ENCODE peak calls at places on chromosome 11, in seven cellular contexts. One of them, this sample, is unnamed.

GRCh38 chr11:33690290-33691050 is 10.2 kb downstream of the C11orf91 start:
- DNase-seq in Caco-2: no peak
- DNase-seq in stimulated activated CD8-positive, alpha-beta memory T cell treated with anti-CD3 and anti-CD28 coated beads, Interleukin-7, amount 100 ng/mL, for 24 hours: no peak
- DNase-seq in activated effector memory CD4-positive, alpha-beta T cell treated with anti-CD3 and anti-CD28 coated beads, Interleukin-2, amount 50 U/mL, for 16 hours: no peak
- DNase-seq in NCI-H345: no peak
- DNase-seq in activated CD8-positive, alpha-beta memory T cell treated with anti-CD3 and anti-CD28 coated beads for 4 hours: no peak
- DNase-seq in SW 1271: peak
- DNase-seq in this sample: no peak

GRCh38 chr11:69499946-69500284 is 18.5 kb downstream of the LINC01488 start:
- DNase-seq in activated CD8-positive, alpha-beta memory T cell treated with anti-CD3 and anti-CD28 coated beads for 4 hours: no peak
- DNase-seq in NCI-H345: no peak
- DNase-seq in stimulated activated CD8-positive, alpha-beta memory T cell treated with anti-CD3 and anti-CD28 coated beads, Interleukin-7, amount 100 ng/mL, for 24 hours: no peak
- DNase-seq in SW 1271: no peak
- DNase-seq in Caco-2: no peak
- DNase-seq in activated effector memory CD4-positive, alpha-beta T cell treated with anti-CD3 and anti-CD28 coated beads, Interleukin-2, amount 50 U/mL, for 16 hours: no peak
- DNase-seq in this sample: no peak

GRCh38 chr11:94171693-94172440 is 43.2 kb downstream of the PANX1 start:
- DNase-seq in SW 1271: peak
- DNase-seq in Caco-2: no peak
- DNase-seq in activated CD8-positive, alpha-beta memory T cell treated with anti-CD3 and anti-CD28 coated beads for 4 hours: no peak
- DNase-seq in NCI-H345: no peak
- DNase-seq in stimulated activated CD8-positive, alpha-beta memory T cell treated with anti-CD3 and anti-CD28 coated beads, Interleukin-7, amount 100 ng/mL, for 24 hours: no peak
- DNase-seq in activated effector memory CD4-positive, alpha-beta T cell treated with anti-CD3 and anti-CD28 coated beads, Interleukin-2, amount 50 U/mL, for 16 hours: peak
- DNase-seq in this sample: peak

GRCh38 chr11:85725510-85726258 is 39.7 kb upstream of the CCDC89 start:
- DNase-seq in stimulated activated CD8-positive, alpha-beta memory T cell treated with anti-CD3 and anti-CD28 coated beads, Interleukin-7, amount 100 ng/mL, for 24 hours: no peak
- DNase-seq in activated effector memory CD4-positive, alpha-beta T cell treated with anti-CD3 and anti-CD28 coated beads, Interleukin-2, amount 50 U/mL, for 16 hours: no peak
- DNase-seq in Caco-2: no peak
- DNase-seq in SW 1271: peak
- DNase-seq in NCI-H345: no peak
- DNase-seq in activated CD8-positive, alpha-beta memory T cell treated with anti-CD3 and anti-CD28 coated beads for 4 hours: no peak
- DNase-seq in this sample: no peak

GRCh38 chr11:9906043-9906791 is 242.3 kb downstream of the SWAP70 start:
- DNase-seq in activated effector memory CD4-positive, alpha-beta T cell treated with anti-CD3 and anti-CD28 coated beads, Interleukin-2, amount 50 U/mL, for 16 hours: no peak
- DNase-seq in stimulated activated CD8-positive, alpha-beta memory T cell treated with anti-CD3 and anti-CD28 coated beads, Interleukin-7, amount 100 ng/mL, for 24 hours: no peak
- DNase-seq in Caco-2: peak
- DNase-seq in SW 1271: peak
- DNase-seq in NCI-H345: no peak
- DNase-seq in activated CD8-positive, alpha-beta memory T cell treated with anti-CD3 and anti-CD28 coated beads for 4 hours: no peak
- DNase-seq in this sample: no peak

GRCh38 chr11:6622261-6623171 is 3.3 kb upstream of the TPP1 start:
- DNase-seq in stimulated activated CD8-positive, alpha-beta memory T cell treated with anti-CD3 and anti-CD28 coated beads, Interleukin-7, amount 100 ng/mL, for 24 hours: no peak
- DNase-seq in SW 1271: no peak
- DNase-seq in activated CD8-positive, alpha-beta memory T cell treated with anti-CD3 and anti-CD28 coated beads for 4 hours: no peak
- DNase-seq in Caco-2: no peak
- DNase-seq in activated effector memory CD4-positive, alpha-beta T cell treated with anti-CD3 and anti-CD28 coated beads, Interleukin-2, amount 50 U/mL, for 16 hours: peak
- DNase-seq in NCI-H345: no peak
- DNase-seq in this sample: peak

GRCh38 chr11:113991170-113991569 is 16.3 kb downstream of the HTR3A start:
- DNase-seq in stimulated activated CD8-positive, alpha-beta memory T cell treated with anti-CD3 and anti-CD28 coated beads, Interleukin-7, amount 100 ng/mL, for 24 hours: no peak
- DNase-seq in activated effector memory CD4-positive, alpha-beta T cell treated with anti-CD3 and anti-CD28 coated beads, Interleukin-2, amount 50 U/mL, for 16 hours: no peak
- DNase-seq in Caco-2: peak
- DNase-seq in activated CD8-positive, alpha-beta memory T cell treated with anti-CD3 and anti-CD28 coated beads for 4 hours: no peak
- DNase-seq in SW 1271: no peak
- DNase-seq in NCI-H345: no peak
- DNase-seq in this sample: no peak

GRCh38 chr11:112962854-112963367 is 1.7 kb downstream of the NCAM1 start:
- DNase-seq in NCI-H345: peak
- DNase-seq in stimulated activated CD8-positive, alpha-beta memory T cell treated with anti-CD3 and anti-CD28 coated beads, Interleukin-7, amount 100 ng/mL, for 24 hours: no peak
- DNase-seq in activated effector memory CD4-positive, alpha-beta T cell treated with anti-CD3 and anti-CD28 coated beads, Interleukin-2, amount 50 U/mL, for 16 hours: no peak
- DNase-seq in activated CD8-positive, alpha-beta memory T cell treated with anti-CD3 and anti-CD28 coated beads for 4 hours: no peak
- DNase-seq in SW 1271: peak
- DNase-seq in Caco-2: no peak
- DNase-seq in this sample: peak

GRCh38 chr11:28420099-28420498 is 311.9 kb downstream of the METTL15 start:
- DNase-seq in SW 1271: no peak
- DNase-seq in NCI-H345: no peak
- DNase-seq in activated effector memory CD4-positive, alpha-beta T cell treated with anti-CD3 and anti-CD28 coated beads, Interleukin-2, amount 50 U/mL, for 16 hours: no peak
- DNase-seq in Caco-2: no peak
- DNase-seq in stimulated activated CD8-positive, alpha-beta memory T cell treated with anti-CD3 and anti-CD28 coated beads, Interleukin-7, amount 100 ng/mL, for 24 hours: no peak
- DNase-seq in activated CD8-positive, alpha-beta memory T cell treated with anti-CD3 and anti-CD28 coated beads for 4 hours: no peak
- DNase-seq in this sample: no peak

GRCh38 chr11:81222491-81222890 is 1511.2 kb downstream of the FAM181B start:
- DNase-seq in NCI-H345: no peak
- DNase-seq in activated effector memory CD4-positive, alpha-beta T cell treated with anti-CD3 and anti-CD28 coated beads, Interleukin-2, amount 50 U/mL, for 16 hours: no peak
- DNase-seq in stimulated activated CD8-positive, alpha-beta memory T cell treated with anti-CD3 and anti-CD28 coated beads, Interleukin-7, amount 100 ng/mL, for 24 hours: no peak
- DNase-seq in SW 1271: no peak
- DNase-seq in activated CD8-positive, alpha-beta memory T cell treated with anti-CD3 and anti-CD28 coated beads for 4 hours: no peak
- DNase-seq in Caco-2: no peak
- DNase-seq in this sample: no peak

GRCh38 chr11:7270233-7270760 is 18.6 kb downstream of the SYT9 start:
- DNase-seq in activated CD8-positive, alpha-beta memory T cell treated with anti-CD3 and anti-CD28 coated beads for 4 hours: no peak
- DNase-seq in NCI-H345: no peak
- DNase-seq in SW 1271: no peak
- DNase-seq in Caco-2: no peak
- DNase-seq in activated effector memory CD4-positive, alpha-beta T cell treated with anti-CD3 and anti-CD28 coated beads, Interleukin-2, amount 50 U/mL, for 16 hours: no peak
- DNase-seq in stimulated activated CD8-positive, alpha-beta memory T cell treated with anti-CD3 and anti-CD28 coated beads, Interleukin-7, amount 100 ng/mL, for 24 hours: no peak
- DNase-seq in this sample: no peak

GRCh38 chr11:71266114-71266833 is 13.9 kb upstream of the SHANK2 start:
- DNase-seq in SW 1271: no peak
- DNase-seq in stimulated activated CD8-positive, alpha-beta memory T cell treated with anti-CD3 and anti-CD28 coated beads, Interleukin-7, amount 100 ng/mL, for 24 hours: no peak
- DNase-seq in activated effector memory CD4-positive, alpha-beta T cell treated with anti-CD3 and anti-CD28 coated beads, Interleukin-2, amount 50 U/mL, for 16 hours: peak
- DNase-seq in NCI-H345: no peak
- DNase-seq in activated CD8-positive, alpha-beta memory T cell treated with anti-CD3 and anti-CD28 coated beads for 4 hours: no peak
- DNase-seq in Caco-2: peak
- DNase-seq in this sample: no peak

GRCh38 chr11:103488021-103488420 is 378.8 kb downstream of the DYNC2H1 start:
- DNase-seq in activated CD8-positive, alpha-beta memory T cell treated with anti-CD3 and anti-CD28 coated beads for 4 hours: no peak
- DNase-seq in SW 1271: no peak
- DNase-seq in NCI-H345: no peak
- DNase-seq in stimulated activated CD8-positive, alpha-beta memory T cell treated with anti-CD3 and anti-CD28 coated beads, Interleukin-7, amount 100 ng/mL, for 24 hours: no peak
- DNase-seq in Caco-2: no peak
- DNase-seq in activated effector memory CD4-positive, alpha-beta T cell treated with anti-CD3 and anti-CD28 coated beads, Interleukin-2, amount 50 U/mL, for 16 hours: no peak
- DNase-seq in this sample: no peak

GRCh38 chr11:117026593-117027330 is 71.5 kb downstream of the SIK3 start:
- DNase-seq in NCI-H345: no peak
- DNase-seq in SW 1271: no peak
- DNase-seq in Caco-2: no peak
- DNase-seq in activated CD8-positive, alpha-beta memory T cell treated with anti-CD3 and anti-CD28 coated beads for 4 hours: no peak
- DNase-seq in activated effector memory CD4-positive, alpha-beta T cell treated with anti-CD3 and anti-CD28 coated beads, Interleukin-2, amount 50 U/mL, for 16 hours: no peak
- DNase-seq in stimulated activated CD8-positive, alpha-beta memory T cell treated with anti-CD3 and anti-CD28 coated beads, Interleukin-7, amount 100 ng/mL, for 24 hours: no peak
- DNase-seq in this sample: no peak

GRCh38 chr11:126284829-126285228 is 1.9 kb downstream of the TIRAP start:
- DNase-seq in activated effector memory CD4-positive, alpha-beta T cell treated with anti-CD3 and anti-CD28 coated beads, Interleukin-2, amount 50 U/mL, for 16 hours: peak
- DNase-seq in NCI-H345: peak
- DNase-seq in stimulated activated CD8-positive, alpha-beta memory T cell treated with anti-CD3 and anti-CD28 coated beads, Interleukin-7, amount 100 ng/mL, for 24 hours: peak
- DNase-seq in activated CD8-positive, alpha-beta memory T cell treated with anti-CD3 and anti-CD28 coated beads for 4 hours: peak
- DNase-seq in SW 1271: peak
- DNase-seq in Caco-2: no peak
- DNase-seq in this sample: peak

GRCh38 chr11:131253142-131253884 is 117.1 kb upstream of the NTM start:
- DNase-seq in NCI-H345: no peak
- DNase-seq in SW 1271: no peak
- DNase-seq in Caco-2: no peak
- DNase-seq in activated effector memory CD4-positive, alpha-beta T cell treated with anti-CD3 and anti-CD28 coated beads, Interleukin-2, amount 50 U/mL, for 16 hours: no peak
- DNase-seq in stimulated activated CD8-positive, alpha-beta memory T cell treated with anti-CD3 and anti-CD28 coated beads, Interleukin-7, amount 100 ng/mL, for 24 hours: no peak
- DNase-seq in activated CD8-positive, alpha-beta memory T cell treated with anti-CD3 and anti-CD28 coated beads for 4 hours: no peak
- DNase-seq in this sample: no peak

GRCh38 chr11:96272542-96273306 is 70.3 kb downstream of the MAML2 start:
- DNase-seq in SW 1271: no peak
- DNase-seq in NCI-H345: no peak
- DNase-seq in stimulated activated CD8-positive, alpha-beta memory T cell treated with anti-CD3 and anti-CD28 coated beads, Interleukin-7, amount 100 ng/mL, for 24 hours: no peak
- DNase-seq in activated effector memory CD4-positive, alpha-beta T cell treated with anti-CD3 and anti-CD28 coated beads, Interleukin-2, amount 50 U/mL, for 16 hours: no peak
- DNase-seq in activated CD8-positive, alpha-beta memory T cell treated with anti-CD3 and anti-CD28 coated beads for 4 hours: no peak
- DNase-seq in Caco-2: no peak
- DNase-seq in this sample: no peak

GRCh38 chr11:99781074-99781473 is 760.3 kb downstream of the CNTN5 start:
- DNase-seq in activated effector memory CD4-positive, alpha-beta T cell treated with anti-CD3 and anti-CD28 coated beads, Interleukin-2, amount 50 U/mL, for 16 hours: no peak
- DNase-seq in Caco-2: no peak
- DNase-seq in SW 1271: no peak
- DNase-seq in NCI-H345: no peak
- DNase-seq in activated CD8-positive, alpha-beta memory T cell treated with anti-CD3 and anti-CD28 coated beads for 4 hours: no peak
- DNase-seq in stimulated activated CD8-positive, alpha-beta memory T cell treated with anti-CD3 and anti-CD28 coated beads, Interleukin-7, amount 100 ng/mL, for 24 hours: no peak
- DNase-seq in this sample: no peak